ENCODE peak calls at places on chromosomes 7 and 10, in four cellular contexts. I is HepG2, O is SK-N-SH, T is GM12878. M is an unnamed sample.

GRCh38 chr7:13933106-13933505 is 56.4 kb downstream of the ETV1 start:
- DNase-seq in T (no peak), I (no peak), O (no peak), M (no peak)

GRCh38 chr10:114094795-114095194 is 51.1 kb downstream of the ADRB1 start:
- DNase-seq in T (no peak), O (no peak), I (no peak), M (no peak)

GRCh38 chr7:118755067-118755625 is 530.6 kb downstream of the ANKRD7 start:
- DNase-seq in T (no peak), O (no peak), I (no peak), M (no peak)

GRCh38 chr7:127754457-127754856 is 102.5 kb downstream of the SND1 start:
- DNase-seq in I (no peak), T (no peak), O (no peak), M (no peak)

GRCh38 chr7:21782996-21783395 is 162.7 kb downstream of the CDCA7L start:
- DNase-seq in T (no peak), I (no peak), O (no peak), M (no peak)

GRCh38 chr10:33152750-33153149 is 181.7 kb downstream of the NRP1 start:
- DNase-seq in O (no peak), I (no peak), T (no peak), M (no peak)

GRCh38 chr7:100914208-100914878 is 18.7 kb upstream of the ACHE start:
- DNase-seq in I (peak), T (no peak), O (no peak), M (no peak)

GRCh38 chr10:128063736-128064614 is 62.2 kb downstream of the MKI67 start:
- DNase-seq in T (no peak), I (no peak), O (no peak), M (no peak)

GRCh38 chr10:21673668-21674067 is 139.6 kb downstream of the MLLT10 start:
- DNase-seq in O (no peak), I (no peak), T (no peak), M (no peak)

GRCh38 chr7:152106990-152107389 is 81.5 kb downstream of the GALNT11 start:
- DNase-seq in O (no peak), T (no peak), I (no peak), M (no peak)

GRCh38 chr10:74329873-74330272 is 178.9 kb downstream of the ADK start:
- DNase-seq in I (no peak), O (no peak), T (no peak), M (no peak)

GRCh38 chr7:102253973-102254370 is 32.7 kb upstream of the SH2B2 start:
- DNase-seq in O (no peak), I (no peak), T (no peak), M (no peak)

GRCh38 chr10:78210548-78210947 is 176.9 kb downstream of the RPS24 start:
- DNase-seq in T (no peak), I (no peak), O (no peak), M (no peak)

GRCh38 chr10:100985336-100985735 is 2.0 kb downstream of the MRPL43 start:
- DNase-seq in I (peak), T (no peak), O (no peak), M (no peak)

GRCh38 chr7:133258174-133258573 is 5.3 kb downstream of the EXOC4 start:
- DNase-seq in T (no peak), I (no peak), O (no peak), M (no peak)

GRCh38 chr7:120023494-120024167 is 249.3 kb upstream of the KCND2 start:
- DNase-seq in T (no peak), I (no peak), O (no peak), M (no peak)

GRCh38 chr7:141617280-141617679 is 66.1 kb downstream of the AGK start:
- DNase-seq in T (no peak), O (no peak), I (no peak), M (no peak)

GRCh38 chr10:128865398-128865797 is 601.6 kb upstream of the MGMT start:
- DNase-seq in O (no peak), I (no peak), T (no peak), M (no peak)

GRCh38 chr10:89954787-89955566 is 253.6 kb downstream of the KIF20B start:
- DNase-seq in I (no peak), O (no peak), T (peak), M (no peak)

GRCh38 chr10:92849234-92849525 is 860 bp downstream of the EXOC6 start:
- DNase-seq in I (no peak), O (no peak), T (no peak), M (no peak)

GRCh38 chr7:112908106-112908505 is 117.9 kb upstream of the TMEM168 start:
- DNase-seq in O (no peak), I (no peak), T (no peak), M (no peak)

GRCh38 chr7:130986271-130986690 is 252.3 kb upstream of the KLF14 start:
- DNase-seq in O (no peak), T (no peak), I (no peak), M (no peak)

GRCh38 chr10:93073539-93074136 is at the start of gene CYP26A1:
- DNase-seq in T (no peak), O (peak), I (no peak), M (no peak)

GRCh38 chr7:1981878-1982230 is 250.9 kb downstream of the MAD1L1 start:
- DNase-seq in T (no peak), I (no peak), O (no peak), M (no peak)

GRCh38 chr7:95690367-95690947 is 81.9 kb upstream of the DYNC1I1 start:
- DNase-seq in O (peak), I (peak), T (peak), M (no peak)

GRCh38 chr7:28784166-28784870 is 173.8 kb downstream of the TRIL start:
- DNase-seq in I (no peak), T (no peak), O (peak), M (no peak)

GRCh38 chr10:103985726-103986125 is 18.8 kb downstream of the SLK start:
- DNase-seq in O (no peak), I (no peak), T (no peak), M (no peak)

DNA sequence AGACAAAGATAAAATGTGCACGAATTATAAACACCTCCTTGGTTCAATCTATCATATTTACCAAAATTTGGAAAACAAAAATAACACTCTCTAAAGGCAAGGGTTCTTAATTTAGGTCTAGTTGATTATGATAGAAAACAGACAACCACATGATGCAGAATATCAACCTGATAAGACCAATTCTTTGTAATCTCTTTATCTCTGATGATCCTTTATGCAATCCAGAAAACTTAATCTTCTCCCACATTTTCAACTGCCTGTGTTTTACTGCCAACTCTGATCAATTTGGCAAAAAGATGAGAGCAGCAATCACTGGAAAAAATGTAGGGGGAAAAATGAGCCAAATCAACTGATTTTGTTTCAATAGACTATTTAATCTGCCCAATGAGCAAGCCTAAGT is 148.5 kb downstream of the LRRN3 start:
- DNase-seq in I (no peak), O (peak), T (no peak), M (no peak)
- H2AFZ ChIP-seq in I (no peak), O (peak), T (no peak), M (no peak)

GRCh38 chr7:93751421-93751820 is 139.1 kb downstream of the TFPI2 start:
- DNase-seq in T (no peak), O (no peak), I (no peak), M (no peak)
- TF ChIP-seq TCF12 in T (no peak), O (no peak), I (no peak), M (no peak)

DNA sequence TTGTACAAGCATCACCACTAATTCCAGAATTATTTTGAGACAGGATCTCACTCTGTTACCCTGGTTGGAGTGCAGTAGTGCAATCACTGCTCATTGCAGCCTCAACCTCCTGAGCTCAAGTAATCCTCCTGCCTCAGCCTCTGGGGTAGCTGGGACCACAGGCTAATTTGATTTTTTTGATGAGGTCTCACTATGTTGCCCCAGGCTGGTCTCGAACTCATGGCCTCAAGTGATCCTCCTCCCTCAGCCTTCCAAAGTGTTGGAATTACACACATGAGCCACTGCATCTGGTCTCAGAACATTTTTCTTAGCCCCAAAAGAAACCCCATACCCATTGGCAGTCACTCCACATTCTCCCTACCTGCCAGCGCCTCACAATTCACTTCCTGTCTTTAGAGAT is 3.5 kb upstream of the WBP1L start:
- DNase-seq in T (no peak), I (no peak), O (no peak), M (no peak)
- H2AFZ ChIP-seq in T (no peak), I (no peak), O (no peak), M (no peak)

GRCh38 chr7:92057375-92057774 is 76.9 kb downstream of the CYP51A1 start:
- DNase-seq in O (no peak), I (no peak), T (no peak), M (no peak)
- TF ChIP-seq TCF12 in O (no peak), I (no peak), T (no peak), M (no peak)